ENCODE peak calls at places on chromosome 6, in seven cellular contexts. H is IMR-90, Q is mesenchymal stem cell, F is neuronal stem cell, K is mesendoderm, O is H1, L is H9. J is an unnamed sample.

GRCh38 chr6:69729870-69730449 is 66.8 kb downstream of the LMBRD1 start:
- DNase-seq in F (no peak), H (peak; percentile 7), Q (peak; percentile 18), L (no peak), O (no peak), K (no peak), J (peak; percentile 20)

GRCh38 chr6:95576621-95577316 is 566 bp upstream of the MANEA start:
- DNase-seq in Q (peak; percentile 42), F (no peak), K (no peak), H (peak; percentile 6), O (no peak), L (no peak), J (no peak)

GRCh38 chr6:25089442-25089841 is 153.7 kb upstream of the RIPOR2 start:
- DNase-seq in Q (peak; percentile 63), L (no peak), K (no peak), O (no peak), H (peak; percentile 11), F (no peak), J (no peak)

GRCh38 chr6:14518515-14519217 is 401.1 kb downstream of the CD83 start:
- DNase-seq in O (no peak), H (peak; percentile 12), Q (no peak), L (no peak), K (no peak), F (no peak), J (no peak)

GRCh38 chr6:16035488-16036080 is 93.3 kb upstream of the MYLIP start:
- DNase-seq in F (no peak), O (no peak), L (no peak), K (no peak), H (no peak), Q (no peak), J (no peak)

GRCh38 chr6:83252717-83253116 is 59.6 kb downstream of the RWDD2A start:
- DNase-seq in K (peak; percentile 59), O (no peak), L (no peak), Q (peak; percentile 59), F (no peak), H (peak; percentile 85), J (peak; percentile 88)

GRCh38 chr6:162638931-162639574 is 88.5 kb downstream of the PRKN start:
- DNase-seq in K (no peak), L (no peak), H (no peak), F (no peak), Q (peak; percentile 54), O (no peak), J (no peak)

GRCh38 chr6:87472525-87473418 is at the start of gene SLC35A1:
- DNase-seq in H (peak; percentile 73), Q (peak; percentile 88), L (peak; percentile 82), K (peak; percentile 89), F (peak; percentile 82), O (peak; percentile 44), J (peak; percentile 60)

GRCh38 chr6:136607932-136608772 is 57.9 kb upstream of the MAP7 start:
- DNase-seq in O (no peak), K (peak; percentile 87), Q (peak; percentile 77), H (peak; percentile 80), F (peak; percentile 65), L (peak; percentile 87), J (peak; percentile 91)

GRCh38 chr6:128358111-128358780 is 162.2 kb downstream of the PTPRK start:
- DNase-seq in Q (no peak), O (no peak), L (no peak), F (no peak), H (peak; percentile 40), K (no peak), J (no peak)

GRCh38 chr6:44263357-44264100 is 1.8 kb downstream of the NFKBIE start:
- DNase-seq in O (no peak), H (peak; percentile 55), Q (peak; percentile 77), L (no peak), K (no peak), F (no peak), J (no peak)

GRCh38 chr6:30828027-30828962 is 56.0 kb upstream of the DDR1 start:
- DNase-seq in K (peak; percentile 80), L (peak; percentile 79), O (no peak), H (peak; percentile 90), F (peak; percentile 68), Q (peak; percentile 88), J (peak; percentile 84)

GRCh38 chr6:54719633-54720032 is 126.9 kb upstream of the FAM83B start:
- DNase-seq in O (no peak), Q (no peak), L (no peak), H (no peak), K (no peak), F (no peak), J (no peak)

GRCh38 chr6:134714679-134715078 is 235.2 kb downstream of the ALDH8A1 start:
- DNase-seq in O (no peak), Q (peak; percentile 78), H (peak; percentile 35), F (no peak), K (no peak), L (no peak), J (peak; percentile 81)

GRCh38 chr6:133474516-133474915 is 233.4 kb downstream of the EYA4 start:
- DNase-seq in Q (no peak), K (no peak), H (no peak), L (no peak), F (no peak), O (no peak), J (no peak)

GRCh38 chr6:18997375-18997826 is 610.3 kb downstream of the RNF144B start:
- DNase-seq in Q (peak; percentile 19), K (peak; percentile 81), L (peak; percentile 53), F (peak; percentile 43), H (peak; percentile 41), O (no peak), J (peak; percentile 67)
- H4K8ac ChIP-seq in Q (no peak overlapping the region), K (no peak overlapping the region), L (no peak overlapping the region), F (no peak overlapping the region), H (no peak overlapping the region), O (no peak overlapping the region), J (no peak overlapping the region)

GRCh38 chr6:118586741-118587485 is 38.8 kb downstream of the PLN start:
- DNase-seq in K (peak; percentile 47), Q (no peak), H (no peak), L (no peak), F (no peak), O (no peak), J (peak; percentile 86)
- H3K9ac ChIP-seq in K (no peak overlapping the region), Q (no peak overlapping the region), H (no peak overlapping the region), L (no peak overlapping the region), F (no peak overlapping the region), O (no peak overlapping the region), J (no peak overlapping the region)

GRCh38 chr6:80508885-80509630 is 402.6 kb downstream of the BCKDHB start:
- DNase-seq in Q (peak; percentile 69), O (no peak), K (no peak), H (peak; percentile 31), F (no peak), L (no peak), J (no peak)
- H4K8ac ChIP-seq in Q (no peak overlapping the region), O (no peak overlapping the region), K (no peak overlapping the region), H (no peak overlapping the region), F (no peak overlapping the region), L (no peak overlapping the region), J (no peak overlapping the region)

GRCh38 chr6:37467718-37468117 is 32.0 kb downstream of the CCDC167 start:
- DNase-seq in Q (no peak), L (no peak), K (no peak), O (no peak), F (no peak), H (no peak), J (no peak)
- H3K9ac ChIP-seq in Q (no peak overlapping the region), L (no peak overlapping the region), K (no peak overlapping the region), O (no peak overlapping the region), F (no peak overlapping the region), H (no peak overlapping the region), J (no peak overlapping the region)

DNA sequence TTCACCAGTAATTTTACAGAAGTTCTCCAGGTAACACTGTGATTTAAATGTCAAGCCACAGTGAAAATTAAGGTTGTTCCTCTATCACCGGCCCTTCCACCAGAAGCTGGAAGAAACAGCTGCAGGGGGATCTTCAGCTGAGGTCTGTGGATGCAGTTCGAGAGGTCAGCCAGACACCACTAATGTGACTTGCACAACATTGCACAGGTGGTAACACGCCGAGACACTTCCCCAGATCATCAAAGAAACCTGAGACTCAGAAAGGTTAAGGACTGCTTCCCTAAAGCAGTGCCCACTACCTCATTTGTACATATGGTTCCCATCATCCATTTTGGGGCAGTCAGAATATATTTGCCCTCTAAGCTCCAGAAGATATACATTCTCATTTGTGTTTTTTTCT is 8.1 kb upstream of the SERPINB9 start:
- DNase-seq in L (no peak), O (no peak), K (no peak), H (no peak), Q (no peak), F (no peak), J (no peak)
- H4K8ac ChIP-seq in L (no peak overlapping the region), O (no peak overlapping the region), K (no peak overlapping the region), H (no peak overlapping the region), Q (no peak overlapping the region), F (no peak overlapping the region), J (no peak overlapping the region)

GRCh38 chr6:27667651-27668441 is 194.9 kb upstream of the ZNF184 start:
- DNase-seq in L (no peak), O (no peak), H (no peak), F (no peak), Q (peak; percentile 26), K (peak; percentile 68), J (peak; percentile 31)
- H3K9ac ChIP-seq in L (peak overlapping the region; percentile 24), O (peak overlapping the region; percentile 10), H (no peak overlapping the region), F (no peak overlapping the region), Q (peak overlapping the region; percentile 58), K (peak overlapping the region; percentile 51), J (no peak overlapping the region)

GRCh38 chr6:88881451-88881850 is 82.0 kb downstream of the RNGTT start:
- DNase-seq in K (no peak), Q (no peak), O (no peak), F (no peak), L (no peak), H (no peak), J (no peak)

GRCh38 chr6:88882536-88882935 is 80.9 kb downstream of the RNGTT start:
- DNase-seq in K (no peak), F (peak; percentile 30), O (no peak), L (no peak), Q (no peak), H (no peak), J (no peak)

GRCh38 chr6:88884361-88884760 is 79.1 kb downstream of the RNGTT start:
- DNase-seq in L (no peak), H (no peak), Q (no peak), F (no peak), O (no peak), K (no peak), J (no peak)

GRCh38 chr6:88877893-88878292 is 85.5 kb downstream of the RNGTT start:
- DNase-seq in L (no peak), Q (no peak), H (no peak), F (no peak), O (no peak), K (no peak), J (no peak)

DNA sequence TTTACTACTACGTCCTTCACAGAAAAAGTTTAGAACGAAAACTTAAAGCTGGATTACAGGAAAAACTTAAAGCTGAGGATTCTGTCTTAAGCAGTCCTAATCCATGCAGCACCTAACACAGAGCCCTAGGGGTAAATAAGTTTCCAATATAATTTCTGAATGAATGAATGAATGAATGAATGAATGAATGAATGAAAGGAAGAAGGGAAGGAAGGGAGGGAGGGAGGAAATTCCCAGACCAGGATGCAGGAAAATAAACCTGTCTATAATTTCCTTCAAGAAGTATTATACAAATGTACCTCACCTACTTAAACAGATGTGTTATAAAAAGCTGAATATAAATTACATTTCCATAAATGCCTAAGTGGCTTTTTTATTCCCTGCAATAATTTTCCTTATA is 83.4 kb downstream of the RNGTT start:
- DNase-seq in F (no peak), L (no peak), Q (no peak), H (no peak), O (no peak), K (no peak), J (no peak)
- H4K8ac ChIP-seq in F (no peak overlapping the region), L (no peak overlapping the region), Q (no peak overlapping the region), H (no peak overlapping the region), O (no peak overlapping the region), K (peak overlapping the region; percentile 56), J (no peak overlapping the region)

J was measured in trophoblast cell.